ENCODE peak calls at places on chromosome 21, in five cellular contexts. Q is HFF-Myc, V is choroid plexus epithelial cell, X is uterus, U is ovary. G is an unnamed sample.

GRCh38 chr21:31623664-31624063 is 35.8 kb upstream of the SOD1 start:
- DNase-seq in Q (no peak), V (peak; percentile 40), X (no peak), U (no peak), G (no peak)

GRCh38 chr21:38470762-38471161 is 27.5 kb downstream of the ERG start:
- DNase-seq in Q (no peak), V (peak; percentile 52), X (no peak), U (no peak), G (peak; percentile 68)

GRCh38 chr21:40863839-40864238 is 16.9 kb upstream of the DSCAM start:
- DNase-seq in Q (no peak), V (no peak), X (no peak), U (no peak), G (no peak)

GRCh38 chr21:39176312-39176711 is 6.9 kb downstream of the PSMG1 start:
- DNase-seq in Q (no peak), V (no peak), X (no peak), U (no peak), G (no peak)

GRCh38 chr21:36195613-36196012 is 39.0 kb downstream of the DOP1B start:
- DNase-seq in Q (no peak), V (no peak), X (no peak), U (no peak), G (no peak)

GRCh38 chr21:38979271-38980196 is 173.8 kb downstream of the ETS2 start:
- DNase-seq in Q (no peak), V (peak; percentile 47), X (no peak), U (no peak), G (no peak)

GRCh38 chr21:34579411-34579810 is 35.5 kb downstream of the RCAN1 start:
- DNase-seq in Q (no peak), V (peak; percentile 23), X (no peak), U (no peak), G (peak; percentile 50)

GRCh38 chr21:35575280-35575915 is 484.9 kb downstream of the SETD4 start:
- DNase-seq in Q (no peak), V (peak; percentile 62), X (no peak), U (no peak), G (peak; percentile 68)

GRCh38 chr21:41294548-41295231 is 21.9 kb upstream of the FAM3B start:
- DNase-seq in Q (no peak), V (no peak), X (no peak), U (no peak), G (no peak)

GRCh38 chr21:26157842-26158241 is 12.7 kb downstream of the APP start:
- DNase-seq in Q (no peak), V (no peak), X (no peak), U (no peak), G (no peak)

GRCh38 chr21:36321325-36322082 is 1.5 kb downstream of the MORC3 start:
- DNase-seq in Q (no peak), V (peak; percentile 42), X (no peak), U (no peak), G (peak; percentile 24)

GRCh38 chr21:23804866-23805265 is 1802.4 kb downstream of the MRPL39 start:
- DNase-seq in Q (no peak), V (no peak), X (no peak), U (no peak), G (no peak)

GRCh38 chr21:33531007-33531406 is 10.9 kb downstream of the GART start:
- DNase-seq in Q (no peak), V (no peak), X (no peak), U (no peak), G (no peak)

GRCh38 chr21:31556662-31557061 is 102.8 kb upstream of the SOD1 start:
- DNase-seq in Q (no peak), V (no peak), X (no peak), U (no peak), G (no peak)

GRCh38 chr21:31133243-31133830 is 95.1 kb upstream of the KRTAP19-8 start:
- DNase-seq in Q (no peak), V (no peak), X (no peak), U (no peak), G (no peak)

GRCh38 chr21:32653326-32653901 is 41.2 kb upstream of the CFAP298 start:
- DNase-seq in Q (no peak), V (peak; percentile 44), X (no peak), U (no peak), G (peak; percentile 29)

GRCh38 chr21:32315511-32316362 is 17.1 kb downstream of the MRAP start:
- DNase-seq in Q (no peak), V (peak; percentile 35), X (no peak), U (no peak), G (no peak)

GRCh38 chr21:36630485-36631206 is 68.3 kb upstream of the SIM2 start:
- DNase-seq in Q (no peak), V (peak; percentile 55), X (no peak), U (no peak), G (peak; percentile 42)

GRCh38 chr21:31501921-31502320 is 157.6 kb upstream of the SOD1 start:
- DNase-seq in Q (no peak), V (no peak), X (no peak), U (no peak), G (no peak)

GRCh38 chr21:36111238-36111637 is 23.6 kb upstream of the CBR3 start:
- DNase-seq in Q (no peak), V (no peak), X (no peak), U (no peak), G (no peak)

GRCh38 chr21:37322084-37322483 is 44.5 kb upstream of the DYRK1A start:
- DNase-seq in Q (no peak), V (no peak), X (no peak), U (no peak), G (no peak)

GRCh38 chr21:31945576-31945975 is 72.8 kb downstream of the HUNK start:
- DNase-seq in Q (peak; percentile 72), V (no peak), X (no peak), U (no peak), G (peak; percentile 35)

GRCh38 chr21:34761758-34762330 is 93.0 kb downstream of the CLIC6 start:
- DNase-seq in Q (no peak), V (peak; percentile 36), X (no peak), U (no peak), G (no peak)

GRCh38 chr21:36513430-36513829 is 33.5 kb upstream of the CLDN14 start:
- DNase-seq in Q (no peak), V (no peak), X (no peak), U (no peak), G (no peak)

GRCh38 chr21:38334866-38335265 is 78.1 kb downstream of the KCNJ15 start:
- DNase-seq in Q (no peak), V (no peak), X (no peak), U (no peak), G (no peak)

GRCh38 chr21:39867198-39867650 is at the start of gene PCP4:
- DNase-seq in Q (no peak), V (peak; percentile 41), X (peak; percentile 45), U (peak; percentile 51), G (no peak)

GRCh38 chr21:32256873-32257620 is 21.8 kb downstream of the MIS18A start:
- DNase-seq in Q (peak; percentile 80), V (peak; percentile 92), X (peak; percentile 83), U (peak; percentile 88), G (peak; percentile 95)

GRCh38 chr21:16945580-16945979 is 567.3 kb upstream of the CXADR start:
- DNase-seq in Q (no peak), V (peak; percentile 17), X (no peak), U (no peak), G (peak; percentile 2)

DNA sequence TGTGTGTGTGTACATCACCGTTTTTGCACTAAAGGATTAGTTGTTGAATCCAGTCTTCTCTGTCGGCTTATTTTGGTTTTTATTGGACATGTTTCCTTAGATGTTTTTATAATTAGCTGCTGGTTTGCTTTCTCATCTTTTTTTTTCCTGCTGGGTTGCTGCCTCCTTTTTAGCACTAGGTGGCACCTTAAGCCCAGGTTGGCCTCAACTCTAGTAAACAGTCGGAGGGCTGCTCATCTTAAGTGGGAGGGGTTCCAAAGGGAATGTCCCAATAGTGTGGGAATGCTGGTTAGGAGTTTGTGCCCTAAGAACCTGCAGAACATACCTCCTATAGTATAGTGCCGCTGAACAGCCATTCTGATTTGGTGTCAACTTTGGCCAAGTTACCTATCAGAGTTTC is 570.1 kb upstream of the CXADR start:
- DNase-seq in Q (no peak), V (peak; percentile 60), X (no peak), U (no peak), G (peak; percentile 15)
- TF ChIP-seq CTCF in Q (peak; percentile 53), V (peak; percentile 78), X (no peak), U (no peak), G (peak; percentile 28)

DNA sequence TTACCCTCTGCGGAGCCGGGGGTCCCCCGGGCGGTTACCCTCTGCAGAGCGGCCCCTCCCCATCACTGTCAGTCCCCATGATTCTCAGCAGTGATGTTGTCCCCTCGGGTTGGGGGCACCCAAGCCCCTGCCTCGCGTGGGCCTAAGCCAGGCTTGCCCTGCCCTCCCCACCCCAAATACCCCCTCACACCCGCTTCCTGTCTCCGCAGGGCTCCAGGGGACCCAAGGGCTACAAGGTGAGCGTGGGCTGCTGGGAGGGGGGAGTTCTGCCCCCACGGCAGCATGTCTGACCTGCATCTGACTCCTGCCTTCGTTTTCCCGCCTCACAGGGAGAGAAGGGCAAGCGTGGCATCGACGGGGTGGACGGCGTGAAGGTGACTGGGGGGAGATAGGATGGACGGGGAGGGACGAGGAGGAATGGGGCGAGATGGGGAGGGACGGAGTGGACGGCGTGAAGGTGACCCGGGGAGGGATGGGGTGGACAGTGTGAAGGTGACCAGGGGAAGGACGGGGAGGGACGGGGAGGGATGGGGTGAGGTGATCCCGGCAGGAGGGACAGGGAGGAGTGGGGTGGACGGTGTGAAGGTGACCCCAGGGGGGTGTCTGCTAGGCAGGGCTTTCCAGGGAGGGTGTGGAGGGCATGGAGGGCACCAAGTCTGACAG is 8.6 kb downstream of the COL6A1 start:
- DNase-seq in Q (no peak), V (no peak), X (peak; percentile 17), U (peak; percentile 40), G (no peak)
- H3K4me3 ChIP-seq in Q (no peak overlapping the region), V (no peak overlapping the region), X (no peak overlapping the region), U (no peak overlapping the region), G (no peak overlapping the region)

DNA sequence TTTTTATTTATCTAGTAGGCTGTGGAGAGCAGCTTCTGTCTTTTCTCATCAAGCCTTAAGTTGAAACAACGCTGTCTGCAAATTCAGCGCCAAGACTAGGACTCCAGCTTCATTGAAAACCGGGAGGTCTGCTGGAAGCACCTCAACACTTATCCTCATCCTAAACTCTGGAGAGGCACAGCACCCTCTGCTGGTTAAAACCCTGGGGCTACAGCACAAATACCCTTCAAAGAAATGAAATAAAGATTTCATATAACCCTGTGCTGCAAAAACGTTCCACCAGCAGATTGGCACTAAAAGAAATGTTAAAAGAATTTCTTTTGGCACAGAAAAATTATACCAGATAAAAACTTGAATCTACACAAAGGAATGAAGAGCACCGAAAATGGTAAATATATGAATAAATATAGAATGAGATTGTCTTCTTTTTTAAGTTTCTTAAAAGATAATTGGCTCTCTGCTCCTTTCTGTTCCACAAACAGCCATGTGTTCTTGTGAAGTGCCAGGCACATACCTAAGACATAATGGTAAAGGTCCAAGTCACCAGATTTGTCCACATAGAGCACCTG is 227.7 kb upstream of the SAMSN1 start:
- DNase-seq in Q (no peak), V (peak; percentile 72), X (peak; percentile 19), U (no peak), G (peak; percentile 36)
- TF ChIP-seq CTCF in Q (peak; percentile 53), V (peak; percentile 82), X (peak; percentile 11), U (no peak), G (peak; percentile 53)

DNA sequence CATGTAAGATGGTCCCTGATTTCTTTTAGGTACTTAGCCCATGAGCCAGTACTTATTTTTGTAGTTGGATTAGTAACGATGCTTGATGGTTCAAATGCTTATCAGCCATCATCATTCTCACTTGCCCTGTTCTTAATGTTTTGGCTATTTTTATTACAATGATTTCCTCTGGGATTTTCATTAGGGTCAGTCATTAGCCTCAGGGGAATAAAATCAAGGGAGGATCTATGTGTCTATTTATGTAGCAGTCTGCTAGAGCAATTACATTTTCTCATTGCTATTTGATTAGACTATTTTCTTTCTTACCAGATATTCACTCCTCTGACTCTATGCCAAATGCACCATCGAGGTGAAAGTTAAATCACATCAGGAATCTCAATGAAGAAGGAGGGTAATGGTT is 10.9 kb upstream of the CCT8 start:
- DNase-seq in Q (no peak), V (no peak), X (no peak), U (no peak), G (no peak)
- H3K4me3 ChIP-seq in Q (no peak overlapping the region), V (no peak overlapping the region), X (no peak overlapping the region), U (no peak overlapping the region), G (no peak overlapping the region)